ENCODE peak calls at places on chromosome 10, in four cellular contexts. Q is BJ, G is fibroblast of villous mesenchyme, D is AG10803. Y is an unnamed sample.
A peak's percentile ranks its signal among the peaks of the same experiment; 100 is the strongest.

GRCh38 chr10:97023401-97024180 is 162.2 kb downstream of the SLIT1 start:
- DNase-seq in G (peak; percentile 6), D (no peak), Q (no peak), Y (no peak)

GRCh38 chr10:78774614-78774998 is 294.2 kb upstream of the ZMIZ1 start:
- DNase-seq in Q (no peak), D (peak; percentile 35), G (no peak), Y (no peak)

GRCh38 chr10:25175527-25176420 is 973 bp downstream of the GPR158 start:
- DNase-seq in D (no peak), Q (no peak), G (no peak), Y (no peak)

GRCh38 chr10:20237091-20237570 is 420.9 kb downstream of the PLXDC2 start:
- DNase-seq in G (no peak), D (no peak), Q (no peak), Y (no peak)

GRCh38 chr10:11284291-11285085 is 266.8 kb downstream of the CELF2 start:
- DNase-seq in D (no peak), Q (no peak), G (no peak), Y (no peak)

GRCh38 chr10:12250181-12250580 is 54.2 kb downstream of the CDC123 start:
- DNase-seq in G (no peak), D (no peak), Q (no peak), Y (no peak)

GRCh38 chr10:17215782-17216122 is 12.3 kb upstream of the VIM start:
- DNase-seq in Q (no peak), D (no peak), G (no peak), Y (no peak)

GRCh38 chr10:108393111-108393510 is 1228.6 kb upstream of the SORCS1 start:
- DNase-seq in G (no peak), Q (no peak), D (peak; percentile 41), Y (no peak)

GRCh38 chr10:81866753-81867152 is 8.2 kb upstream of the NRG3 start:
- DNase-seq in D (no peak), G (no peak), Q (no peak), Y (no peak)

GRCh38 chr10:79487296-79488194 is 24.8 kb upstream of the EIF5AL1 start:
- DNase-seq in Q (no peak), D (peak; percentile 67), G (peak; percentile 75), Y (no peak)

GRCh38 chr10:129445445-129445844 is 21.6 kb upstream of the MGMT start:
- DNase-seq in D (no peak), Q (no peak), G (no peak), Y (no peak)

GRCh38 chr10:29681700-29682444 is 47.1 kb upstream of the SVIL start:
- DNase-seq in D (no peak), G (no peak), Q (no peak), Y (no peak)

GRCh38 chr10:88080213-88080612 is 216.8 kb downstream of the PTEN start:
- DNase-seq in Q (no peak), D (peak; percentile 22), G (peak; percentile 68), Y (no peak)

GRCh38 chr10:62153191-62153590 is 115.5 kb downstream of the RTKN2 start:
- DNase-seq in D (peak; percentile 74), G (peak; percentile 75), Q (peak; percentile 56), Y (peak; percentile 33)

GRCh38 chr10:125550362-125550761 is 132.6 kb downstream of the TEX36 start:
- DNase-seq in Q (no peak), G (no peak), D (no peak), Y (no peak)

GRCh38 chr10:125547010-125547650 is 135.8 kb downstream of the TEX36 start:
- DNase-seq in D (no peak), G (no peak), Q (no peak), Y (no peak)

GRCh38 chr10:125548356-125548755 is 134.6 kb downstream of the TEX36 start:
- DNase-seq in D (no peak), G (no peak), Q (no peak), Y (no peak)

GRCh38 chr10:125549656-125550055 is 133.3 kb downstream of the TEX36 start:
- DNase-seq in D (no peak), G (no peak), Q (no peak), Y (no peak)

GRCh38 chr10:125548878-125549277 is 134.1 kb downstream of the TEX36 start:
- DNase-seq in Q (no peak), D (no peak), G (no peak), Y (no peak)
- H3K4me3 ChIP-seq in Q (no peak overlapping the region), D (no peak overlapping the region), G (no peak overlapping the region), Y (no peak overlapping the region)

DNA sequence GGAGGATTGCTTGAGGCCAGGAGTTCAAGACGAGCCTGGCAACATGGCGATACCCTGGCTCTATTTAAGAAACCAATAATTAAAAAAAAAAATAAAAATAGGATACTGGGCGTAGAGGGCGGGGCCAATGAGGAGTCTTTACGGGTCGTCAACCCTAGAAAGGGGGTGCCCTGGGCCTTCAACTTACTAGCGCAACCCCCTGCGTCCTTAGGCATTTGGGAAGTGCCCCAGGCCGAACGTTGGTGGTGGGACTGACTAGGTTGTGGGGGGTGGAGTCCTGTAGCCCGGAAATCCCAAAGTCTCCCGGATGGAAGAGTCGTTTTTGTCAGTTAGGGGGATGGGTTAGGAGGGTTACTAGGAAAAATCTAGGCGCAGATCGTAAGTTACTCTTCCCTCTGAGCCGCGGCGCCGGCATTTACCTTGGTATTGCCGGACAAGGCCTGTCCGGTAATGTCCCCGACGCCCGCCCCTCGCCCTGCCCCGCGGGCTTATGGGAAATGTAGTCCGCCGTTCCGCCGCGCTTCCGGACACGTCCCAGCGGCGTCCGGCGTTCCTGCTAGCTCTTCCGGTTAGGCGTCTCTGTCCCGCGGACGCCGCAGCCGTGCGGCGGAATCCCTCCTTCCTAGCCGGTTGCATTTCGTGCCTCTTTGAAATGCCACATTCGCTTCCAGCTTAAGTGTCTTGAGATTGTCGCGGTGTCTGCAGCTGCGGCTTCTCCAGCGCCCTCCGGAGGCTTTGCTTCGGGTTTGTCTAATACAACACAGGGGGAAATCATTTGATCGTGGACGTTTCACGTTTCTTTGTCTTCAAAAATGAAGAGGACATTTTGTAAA is 1.3 kb upstream of the ACBD5 start:
- DNase-seq in Q (peak; percentile 73), G (peak; percentile 95), D (peak; percentile 94), Y (peak; percentile 66)
- TF ChIP-seq CTCF in Q (peak; percentile 48), G (peak; percentile 35), D (peak; percentile 40), Y (peak; percentile 31)

GRCh38 chr10:59904431-59905065 is 1.8 kb downstream of the CCDC6 start:
- DNase-seq in Q (no peak), D (no peak), G (no peak), Y (no peak)

GRCh38 chr10:59901481-59901880 is 4.9 kb downstream of the CCDC6 start:
- DNase-seq in Q (no peak), D (no peak), G (peak; percentile 18), Y (no peak)

GRCh38 chr10:59905735-59906416 is 480 bp downstream of the CCDC6 start:
- DNase-seq in D (no peak), Q (no peak), G (no peak), Y (no peak)

GRCh38 chr10:59905066-59905734 is 1.2 kb downstream of the CCDC6 start:
- DNase-seq in Q (no peak), D (no peak), G (peak; percentile 28), Y (no peak)

GRCh38 chr10:59903871-59904270 is 2.5 kb downstream of the CCDC6 start:
- DNase-seq in D (peak; percentile 60), G (peak; percentile 37), Q (no peak), Y (no peak)
- H3K4me3 ChIP-seq in D (peak overlapping the region; percentile 94), G (peak overlapping the region; percentile 32), Q (no peak overlapping the region), Y (peak overlapping the region; percentile 91)

DNA sequence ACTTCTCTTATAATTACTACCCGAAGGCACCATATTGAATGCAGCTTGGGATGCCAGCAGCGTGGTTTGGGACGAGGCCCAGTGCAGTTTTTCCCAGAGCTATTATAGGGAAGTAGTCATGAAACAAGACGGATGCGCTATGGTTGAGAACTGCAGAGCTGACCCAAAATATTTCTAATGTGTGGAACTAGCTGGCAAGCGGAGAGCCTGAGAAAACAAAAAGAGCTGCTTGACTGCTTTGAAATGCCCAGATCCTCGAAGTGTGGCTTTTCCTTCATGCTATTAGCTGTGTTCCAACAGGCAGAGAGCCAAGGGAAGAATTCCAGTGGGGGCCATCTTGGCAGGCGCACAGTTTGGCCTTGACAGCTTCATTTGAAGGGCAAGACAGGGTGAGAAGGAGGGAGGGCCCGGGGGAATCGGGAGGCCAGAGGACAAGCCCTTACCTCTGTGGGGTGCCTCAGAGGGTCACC is 122.7 kb downstream of the CUL2 start:
- DNase-seq in G (peak; percentile 17), Q (no peak), D (peak; percentile 95), Y (peak; percentile 59)
- TF ChIP-seq CTCF in G (no peak), Q (no peak), D (no peak), Y (no peak)

GRCh38 chr10:117353700-117354099 is 21.5 kb downstream of the PDZD8 start:
- DNase-seq in D (no peak), Q (no peak), G (no peak), Y (no peak)
- H3K4me3 ChIP-seq in D (no peak overlapping the region), Q (no peak overlapping the region), G (no peak overlapping the region), Y (no peak overlapping the region)

DNA sequence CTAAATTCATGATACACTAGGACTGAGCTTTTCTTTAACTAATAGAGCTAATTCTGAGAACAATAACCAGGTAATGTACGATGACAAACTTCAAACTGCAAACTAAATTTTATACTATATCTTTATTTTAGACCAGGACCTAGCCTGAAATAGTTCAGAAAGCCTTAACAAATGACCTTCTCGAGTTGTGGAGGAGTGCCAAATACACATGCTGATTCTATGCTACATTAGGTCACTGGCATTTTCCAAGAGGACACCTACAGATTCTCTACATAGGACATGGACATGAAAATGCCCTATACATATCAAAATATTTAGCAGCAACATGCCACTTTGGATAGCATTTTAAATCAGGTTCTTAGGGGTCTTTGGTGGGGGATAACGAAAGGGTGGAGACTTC is 44.0 kb upstream of the LRRTM3 start:
- DNase-seq in G (no peak), Q (no peak), D (no peak), Y (no peak)
- TF ChIP-seq CTCF in G (no peak), Q (no peak), D (no peak), Y (no peak)

DNA sequence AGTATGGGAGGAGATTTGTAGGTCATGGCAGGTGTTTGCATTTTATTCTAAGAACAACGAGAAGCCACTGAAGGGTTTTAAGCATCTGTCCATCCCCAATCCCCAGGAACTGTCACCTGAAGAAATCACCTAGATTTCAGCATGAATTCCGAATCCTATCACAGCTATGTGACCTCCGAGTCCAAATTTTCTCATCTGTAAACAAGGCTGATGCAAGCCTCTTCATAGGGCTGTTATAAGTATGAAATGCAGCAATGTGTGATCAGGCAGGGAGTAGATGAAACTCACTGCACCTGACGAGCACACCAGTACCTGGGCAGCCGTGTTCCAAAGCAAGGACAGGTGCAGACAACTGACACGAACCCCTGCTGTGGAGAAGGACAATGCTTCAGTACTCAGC is 14.0 kb downstream of the HABP2 start:
- DNase-seq in Q (no peak), G (no peak), D (no peak), Y (no peak)
- H3K4me3 ChIP-seq in Q (no peak overlapping the region), G (no peak overlapping the region), D (no peak overlapping the region), Y (no peak overlapping the region)

GRCh38 chr10:100934084-100934659 is 21.4 kb downstream of the SLF2 start:
- DNase-seq in G (peak; percentile 6), D (no peak), Q (no peak), Y (no peak)
- TF ChIP-seq CTCF in G (peak; percentile 57), D (peak; percentile 59), Q (peak; percentile 57), Y (peak; percentile 40)

GRCh38 chr10:15216700-15217099 is 48.2 kb upstream of the NMT2 start:
- DNase-seq in G (no peak), Q (no peak), D (no peak), Y (no peak)
- H3K4me3 ChIP-seq in G (no peak overlapping the region), Q (no peak overlapping the region), D (no peak overlapping the region), Y (no peak overlapping the region)

GRCh38 chr10:10053051-10053450 is 964.6 kb upstream of the CELF2 start:
- DNase-seq in Q (no peak), D (no peak), G (no peak), Y (no peak)

GRCh38 chr10:10055656-10056445 is 961.8 kb upstream of the CELF2 start:
- DNase-seq in G (peak; percentile 62), Q (no peak), D (no peak), Y (no peak)

GRCh38 chr10:10056958-10057357 is 960.7 kb upstream of the CELF2 start:
- DNase-seq in G (peak; percentile 51), Q (no peak), D (no peak), Y (no peak)
- TF ChIP-seq CTCF in G (peak; percentile 39), Q (peak; percentile 3), D (no peak), Y (no peak)

Y was measured in AG04449.